ENCODE peak calls at places on chromosome 11, in ten cellular contexts. M, N, O, Y, X, S, W, Z, C and I are unnamed samples.

GRCh38 chr11:114172871-114173444 is 113.4 kb downstream of the ZBTB16 start:
- DNase-seq in M (no peak), N (no peak), O (no peak), Y (no peak), X (no peak), S (no peak), W (peak; percentile 51), Z (no peak), C (no peak), I (no peak)

GRCh38 chr11:45538363-45538762 is 127.1 kb downstream of the CHST1 start:
- DNase-seq in M (no peak), N (no peak), O (no peak), Y (no peak), X (no peak), S (no peak), W (no peak), Z (no peak), C (no peak), I (no peak)

GRCh38 chr11:68673291-68673930 is 10.9 kb upstream of the GAL start:
- DNase-seq in M (no peak), N (no peak), O (no peak), Y (no peak), X (no peak), S (no peak), W (no peak), Z (peak; percentile 17), C (no peak), I (no peak)

GRCh38 chr11:125270106-125270505 is 105.6 kb downstream of the PKNOX2 start:
- DNase-seq in M (no peak), N (no peak), O (no peak), Y (no peak), X (no peak), S (no peak), W (no peak), Z (no peak), C (no peak), I (no peak)

GRCh38 chr11:66363805-66364535 is 7.6 kb downstream of the SLC29A2 start:
- DNase-seq in M (peak; percentile 47), N (peak; percentile 71), O (peak; percentile 73), Y (peak; percentile 69), X (no peak), S (no peak), W (no peak), Z (peak; percentile 90), C (peak; percentile 76), I (peak; percentile 80)

GRCh38 chr11:72307439-72307838 is 63.5 kb upstream of the PHOX2A start:
- DNase-seq in M (no peak), N (no peak), O (no peak), Y (no peak), X (no peak), S (no peak), W (no peak), Z (no peak), C (no peak), I (no peak)

GRCh38 chr11:71179877-71180276 is 72.5 kb downstream of the SHANK2 start:
- DNase-seq in M (no peak), N (no peak), O (no peak), Y (no peak), X (no peak), S (peak; percentile 29), W (no peak), Z (no peak), C (no peak), I (no peak)

GRCh38 chr11:67700548-67701262 is 26.3 kb upstream of the ALDH3B2 start:
- DNase-seq in M (no peak), N (no peak), O (no peak), Y (no peak), X (no peak), S (no peak), W (no peak), Z (no peak), C (no peak), I (no peak)

GRCh38 chr11:44310198-44310455 is 188 bp upstream of the ALX4 start:
- DNase-seq in M (no peak), N (no peak), O (no peak), Y (no peak), X (no peak), S (no peak), W (no peak), Z (no peak), C (no peak), I (no peak)

DNA sequence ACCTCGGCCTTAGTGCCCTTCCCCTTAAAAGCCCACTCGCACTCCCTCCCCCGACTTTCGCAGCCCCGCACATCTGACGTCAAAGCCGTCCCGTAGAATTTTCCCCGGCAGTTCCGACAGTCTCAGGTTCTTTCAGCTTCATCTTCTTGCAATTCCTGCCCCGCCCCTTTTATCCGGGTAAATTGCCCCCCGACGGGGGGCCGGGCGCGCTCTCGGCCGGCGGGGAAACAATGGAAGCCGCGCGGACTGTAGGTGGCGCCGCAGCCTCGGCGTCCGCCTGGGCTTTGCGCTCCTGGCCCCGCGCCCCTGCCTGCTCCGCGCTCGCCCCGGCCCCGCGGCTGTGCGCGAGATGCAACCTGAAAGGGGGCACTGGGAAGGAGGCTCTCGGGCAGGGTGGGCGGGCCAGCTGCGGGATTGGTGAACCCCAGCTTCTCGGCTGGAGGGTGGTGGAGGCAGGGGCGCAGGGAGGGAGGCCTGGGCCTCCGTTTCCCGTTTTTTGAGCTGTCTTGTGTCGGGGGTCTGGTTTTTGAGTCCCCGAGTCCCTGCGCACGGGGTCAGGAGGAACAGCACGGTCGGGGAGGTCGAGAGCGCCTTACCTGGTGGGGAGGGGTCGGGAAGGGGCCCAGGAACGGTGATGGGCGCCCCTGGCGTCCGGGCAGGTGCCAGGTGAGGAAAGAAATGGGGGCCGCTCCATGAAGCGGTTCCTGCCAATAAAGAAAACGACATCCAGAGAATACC is 855 bp upstream of the FGF19 start:
- DNase-seq in M (no peak), N (peak; percentile 49), O (no peak), Y (no peak), X (no peak), S (no peak), W (peak; percentile 74), Z (no peak), C (no peak), I (peak; percentile 62)
- TF ChIP-seq CTCF in M (no peak), N (peak; percentile 80), O (no peak), Y (no peak), X (peak; percentile 53), S (no peak), W (peak; percentile 61), Z (peak; percentile 87), C (no peak), I (peak; percentile 67)

GRCh38 chr11:118979434-118979833 is 7.9 kb downstream of the FOXR1 start:
- DNase-seq in M (no peak), N (no peak), O (peak; percentile 54), Y (no peak), X (no peak), S (no peak), W (no peak), Z (no peak), C (no peak), I (no peak)

GRCh38 chr11:118975771-118976709 is 4.5 kb downstream of the FOXR1 start:
- DNase-seq in M (peak; percentile 28), N (peak; percentile 19), O (no peak), Y (no peak), X (peak; percentile 20), S (no peak), W (peak; percentile 20), Z (no peak), C (no peak), I (no peak)

GRCh38 chr11:118984825-118985224 is 13.1 kb upstream of the CENATAC start:
- DNase-seq in M (no peak), N (no peak), O (no peak), Y (no peak), X (no peak), S (no peak), W (no peak), Z (no peak), C (no peak), I (no peak)

DNA sequence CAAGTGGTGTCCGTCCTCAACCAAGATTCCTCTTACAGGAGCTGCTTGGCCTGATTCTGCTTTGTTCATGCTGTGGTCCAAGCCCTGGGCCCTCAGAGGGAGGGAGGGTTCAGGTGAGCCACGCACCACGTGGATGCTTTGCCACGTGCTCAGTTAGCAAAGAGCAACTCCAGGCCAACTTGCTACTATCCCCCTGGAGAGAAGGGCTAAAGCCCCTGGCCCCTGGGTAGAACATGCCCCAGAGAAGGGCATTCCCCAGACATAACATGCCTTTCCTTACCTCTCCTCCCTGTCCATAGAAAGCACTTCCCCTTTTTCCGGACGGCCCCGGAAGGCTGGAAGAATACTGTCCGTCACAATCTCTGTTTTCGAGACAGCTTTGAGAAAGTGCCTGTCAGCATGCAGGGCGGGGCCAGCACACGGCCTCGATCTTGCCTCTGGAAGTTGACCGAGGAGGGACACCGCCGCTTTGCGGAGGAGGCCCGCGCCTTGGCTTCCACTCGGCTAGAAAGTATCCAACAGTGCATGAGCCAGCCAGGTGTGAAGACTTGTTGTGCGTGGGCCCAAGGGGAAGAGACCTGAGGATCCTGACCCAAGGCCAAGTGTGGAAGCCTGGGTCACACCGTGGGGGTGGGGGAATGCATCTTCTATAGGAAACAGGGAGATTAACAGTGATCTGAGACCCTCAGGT is 8.8 kb downstream of the FOXR1 start:
- DNase-seq in M (no peak), N (no peak), O (peak; percentile 45), Y (no peak), X (no peak), S (peak; percentile 73), W (no peak), Z (no peak), C (no peak), I (no peak)
- TF ChIP-seq CTCF in M (no peak), N (no peak), O (no peak), Y (no peak), X (no peak), S (no peak), W (no peak), Z (no peak), C (no peak), I (no peak)

GRCh38 chr11:77400775-77401469 is 73.0 kb downstream of the PAK1 start:
- DNase-seq in M (no peak), N (no peak), O (no peak), Y (no peak), X (no peak), S (no peak), W (no peak), Z (no peak), C (no peak), I (no peak)
- TF ChIP-seq CTCF in M (no peak), N (no peak), O (no peak), Y (no peak), X (no peak), S (no peak), W (no peak), Z (no peak), C (no peak), I (no peak)

GRCh38 chr11:132685174-132685611 is 847.1 kb downstream of the OPCML start:
- DNase-seq in M (peak; percentile 4), N (no peak), O (peak; percentile 79), Y (no peak), X (peak; percentile 32), S (no peak), W (no peak), Z (no peak), C (no peak), I (no peak)

GRCh38 chr11:132681971-132682370 is 850.3 kb downstream of the OPCML start:
- DNase-seq in M (no peak), N (no peak), O (no peak), Y (no peak), X (no peak), S (no peak), W (no peak), Z (no peak), C (no peak), I (no peak)

GRCh38 chr11:132683602-132684001 is 848.7 kb downstream of the OPCML start:
- DNase-seq in M (peak; percentile 2), N (no peak), O (no peak), Y (no peak), X (no peak), S (no peak), W (no peak), Z (no peak), C (no peak), I (no peak)

GRCh38 chr11:132686827-132687370 is 845.4 kb downstream of the OPCML start:
- DNase-seq in M (no peak), N (no peak), O (no peak), Y (no peak), X (no peak), S (no peak), W (no peak), Z (no peak), C (no peak), I (no peak)
- TF ChIP-seq CTCF in M (no peak), N (no peak), O (no peak), Y (no peak), X (no peak), S (no peak), W (no peak), Z (peak; percentile 42), C (no peak), I (no peak)